ENCODE peak calls at places on chromosomes 4 and X, in nine cellular contexts. One of them, this sample, is unnamed.

GRCh38 chr4:116520886-116521285 is 564.5 kb downstream of the TRAM1L1 start:
- DNase-seq in posterior vena cava: no peak
- DNase-seq in NCI-H1092: no peak
- DNase-seq in NCI-H774: no peak
- DNase-seq in GOT3: no peak
- DNase-seq in cerebellum: no peak
- DNase-seq in stimulated activated CD4-positive, alpha-beta T cell treated with anti-CD3 and anti-CD28 coated beads, Interleukin-4, amount 100 ng/mL, for 48 hours: no peak
- DNase-seq in T-helper 17 cell: no peak
- DNase-seq in mesenteric fat pad: no peak
- DNase-seq in this sample: no peak

GRCh38 chr4:80560337-80560736 is 224.8 kb downstream of the CFAP299 start:
- DNase-seq in posterior vena cava: no peak
- DNase-seq in NCI-H1092: no peak
- DNase-seq in NCI-H774: no peak
- DNase-seq in GOT3: no peak
- DNase-seq in cerebellum: no peak
- DNase-seq in stimulated activated CD4-positive, alpha-beta T cell treated with anti-CD3 and anti-CD28 coated beads, Interleukin-4, amount 100 ng/mL, for 48 hours: no peak
- DNase-seq in T-helper 17 cell: no peak
- DNase-seq in mesenteric fat pad: no peak
- DNase-seq in this sample: no peak

GRCh38 chr4:142474398-142475087 is 371.6 kb downstream of the INPP4B start:
- DNase-seq in posterior vena cava: no peak
- DNase-seq in NCI-H1092: peak; percentile 18
- DNase-seq in NCI-H774: peak; percentile 81
- DNase-seq in GOT3: no peak
- DNase-seq in cerebellum: no peak
- DNase-seq in stimulated activated CD4-positive, alpha-beta T cell treated with anti-CD3 and anti-CD28 coated beads, Interleukin-4, amount 100 ng/mL, for 48 hours: no peak
- DNase-seq in T-helper 17 cell: peak; percentile 12
- DNase-seq in mesenteric fat pad: no peak
- DNase-seq in this sample: no peak

GRCh38 chr4:144562019-144562740 is 83.8 kb upstream of the HHIP start:
- DNase-seq in posterior vena cava: no peak
- DNase-seq in NCI-H1092: no peak
- DNase-seq in NCI-H774: no peak
- DNase-seq in GOT3: no peak
- DNase-seq in cerebellum: peak; percentile 36
- DNase-seq in stimulated activated CD4-positive, alpha-beta T cell treated with anti-CD3 and anti-CD28 coated beads, Interleukin-4, amount 100 ng/mL, for 48 hours: no peak
- DNase-seq in T-helper 17 cell: no peak
- DNase-seq in mesenteric fat pad: no peak
- DNase-seq in this sample: no peak

GRCh38 chr4:2789801-2790582 is 2.9 kb upstream of the SH3BP2 start:
- DNase-seq in posterior vena cava: peak; percentile 73
- DNase-seq in NCI-H1092: no peak
- DNase-seq in NCI-H774: no peak
- DNase-seq in GOT3: no peak
- DNase-seq in cerebellum: no peak
- DNase-seq in stimulated activated CD4-positive, alpha-beta T cell treated with anti-CD3 and anti-CD28 coated beads, Interleukin-4, amount 100 ng/mL, for 48 hours: no peak
- DNase-seq in T-helper 17 cell: no peak
- DNase-seq in mesenteric fat pad: no peak
- DNase-seq in this sample: no peak

GRCh38 chr4:18536420-18536819 is 514.9 kb upstream of the LCORL start:
- DNase-seq in posterior vena cava: no peak
- DNase-seq in NCI-H1092: no peak
- DNase-seq in NCI-H774: no peak
- DNase-seq in GOT3: no peak
- DNase-seq in cerebellum: no peak
- DNase-seq in stimulated activated CD4-positive, alpha-beta T cell treated with anti-CD3 and anti-CD28 coated beads, Interleukin-4, amount 100 ng/mL, for 48 hours: no peak
- DNase-seq in T-helper 17 cell: no peak
- DNase-seq in mesenteric fat pad: no peak
- DNase-seq in this sample: no peak

GRCh38 chr4:177509346-177509745 is 67.1 kb upstream of the AGA start:
- DNase-seq in posterior vena cava: no peak
- DNase-seq in NCI-H1092: no peak
- DNase-seq in NCI-H774: no peak
- DNase-seq in GOT3: no peak
- DNase-seq in cerebellum: no peak
- DNase-seq in stimulated activated CD4-positive, alpha-beta T cell treated with anti-CD3 and anti-CD28 coated beads, Interleukin-4, amount 100 ng/mL, for 48 hours: no peak
- DNase-seq in T-helper 17 cell: no peak
- DNase-seq in mesenteric fat pad: no peak
- DNase-seq in this sample: no peak

GRCh38 chr4:53199356-53199755 is 166.5 kb downstream of the SCFD2 start:
- DNase-seq in posterior vena cava: no peak
- DNase-seq in NCI-H1092: no peak
- DNase-seq in NCI-H774: no peak
- DNase-seq in GOT3: no peak
- DNase-seq in cerebellum: no peak
- DNase-seq in stimulated activated CD4-positive, alpha-beta T cell treated with anti-CD3 and anti-CD28 coated beads, Interleukin-4, amount 100 ng/mL, for 48 hours: no peak
- DNase-seq in T-helper 17 cell: no peak
- DNase-seq in mesenteric fat pad: no peak
- DNase-seq in this sample: no peak

GRCh38 chr4:88792268-88792781 is 94.7 kb upstream of the NAP1L5 start:
- DNase-seq in posterior vena cava: no peak
- DNase-seq in NCI-H1092: no peak
- DNase-seq in NCI-H774: no peak
- DNase-seq in GOT3: no peak
- DNase-seq in cerebellum: no peak
- DNase-seq in stimulated activated CD4-positive, alpha-beta T cell treated with anti-CD3 and anti-CD28 coated beads, Interleukin-4, amount 100 ng/mL, for 48 hours: no peak
- DNase-seq in T-helper 17 cell: no peak
- DNase-seq in mesenteric fat pad: no peak
- DNase-seq in this sample: peak; percentile 13

GRCh38 chr4:6446538-6447451 is 25.6 kb downstream of the PPP2R2C start:
- DNase-seq in posterior vena cava: no peak
- DNase-seq in NCI-H1092: peak; percentile 72
- DNase-seq in NCI-H774: no peak
- DNase-seq in GOT3: no peak
- DNase-seq in cerebellum: peak; percentile 48
- DNase-seq in stimulated activated CD4-positive, alpha-beta T cell treated with anti-CD3 and anti-CD28 coated beads, Interleukin-4, amount 100 ng/mL, for 48 hours: no peak
- DNase-seq in T-helper 17 cell: no peak
- DNase-seq in mesenteric fat pad: peak; percentile 49
- DNase-seq in this sample: no peak

GRCh38 chrX:71178908-71179307 is 34.3 kb downstream of the NLGN3 start:
- DNase-seq in posterior vena cava: no peak
- DNase-seq in NCI-H1092: peak; percentile 34
- DNase-seq in NCI-H774: peak; percentile 11
- DNase-seq in GOT3: no peak
- DNase-seq in cerebellum: peak; percentile 52
- DNase-seq in stimulated activated CD4-positive, alpha-beta T cell treated with anti-CD3 and anti-CD28 coated beads, Interleukin-4, amount 100 ng/mL, for 48 hours: no peak
- DNase-seq in T-helper 17 cell: no peak
- DNase-seq in mesenteric fat pad: no peak
- DNase-seq in this sample: peak; percentile 2

GRCh38 chrX:37786666-37787337 is 6.9 kb downstream of the CYBB start:
- DNase-seq in posterior vena cava: no peak
- DNase-seq in NCI-H1092: no peak
- DNase-seq in NCI-H774: no peak
- DNase-seq in GOT3: no peak
- DNase-seq in cerebellum: no peak
- DNase-seq in stimulated activated CD4-positive, alpha-beta T cell treated with anti-CD3 and anti-CD28 coated beads, Interleukin-4, amount 100 ng/mL, for 48 hours: no peak
- DNase-seq in T-helper 17 cell: no peak
- DNase-seq in mesenteric fat pad: no peak
- DNase-seq in this sample: no peak

GRCh38 chr4:184384056-184384809 is 90.1 kb downstream of the IRF2 start:
- DNase-seq in posterior vena cava: no peak
- DNase-seq in NCI-H1092: no peak
- DNase-seq in NCI-H774: no peak
- DNase-seq in GOT3: no peak
- DNase-seq in cerebellum: no peak
- DNase-seq in stimulated activated CD4-positive, alpha-beta T cell treated with anti-CD3 and anti-CD28 coated beads, Interleukin-4, amount 100 ng/mL, for 48 hours: no peak
- DNase-seq in T-helper 17 cell: no peak
- DNase-seq in mesenteric fat pad: no peak
- DNase-seq in this sample: no peak

GRCh38 chrX:155864655-155865054 is 16.5 kb upstream of the VAMP7 start:
- DNase-seq in posterior vena cava: no peak
- DNase-seq in NCI-H1092: no peak
- DNase-seq in NCI-H774: no peak
- DNase-seq in GOT3: no peak
- DNase-seq in cerebellum: no peak
- DNase-seq in stimulated activated CD4-positive, alpha-beta T cell treated with anti-CD3 and anti-CD28 coated beads, Interleukin-4, amount 100 ng/mL, for 48 hours: no peak
- DNase-seq in T-helper 17 cell: no peak
- DNase-seq in mesenteric fat pad: no peak
- DNase-seq in this sample: no peak

GRCh38 chr4:101761405-101761804 is 29.1 kb upstream of the BANK1 start:
- DNase-seq in posterior vena cava: no peak
- DNase-seq in NCI-H1092: no peak
- DNase-seq in NCI-H774: no peak
- DNase-seq in GOT3: no peak
- DNase-seq in cerebellum: no peak
- DNase-seq in stimulated activated CD4-positive, alpha-beta T cell treated with anti-CD3 and anti-CD28 coated beads, Interleukin-4, amount 100 ng/mL, for 48 hours: no peak
- DNase-seq in T-helper 17 cell: no peak
- DNase-seq in mesenteric fat pad: no peak
- DNase-seq in this sample: no peak

GRCh38 chrX:56969559-56969958 is 25.8 kb downstream of the SPIN3 start:
- DNase-seq in posterior vena cava: no peak
- DNase-seq in NCI-H1092: no peak
- DNase-seq in NCI-H774: no peak
- DNase-seq in GOT3: no peak
- DNase-seq in cerebellum: no peak
- DNase-seq in stimulated activated CD4-positive, alpha-beta T cell treated with anti-CD3 and anti-CD28 coated beads, Interleukin-4, amount 100 ng/mL, for 48 hours: no peak
- DNase-seq in T-helper 17 cell: no peak
- DNase-seq in mesenteric fat pad: no peak
- DNase-seq in this sample: no peak

GRCh38 chrX:24426340-24426913 is 38.7 kb upstream of the PDK3 start:
- DNase-seq in posterior vena cava: no peak
- DNase-seq in NCI-H1092: no peak
- DNase-seq in NCI-H774: no peak
- DNase-seq in GOT3: no peak
- DNase-seq in cerebellum: no peak
- DNase-seq in stimulated activated CD4-positive, alpha-beta T cell treated with anti-CD3 and anti-CD28 coated beads, Interleukin-4, amount 100 ng/mL, for 48 hours: no peak
- DNase-seq in T-helper 17 cell: no peak
- DNase-seq in mesenteric fat pad: no peak
- DNase-seq in this sample: no peak

GRCh38 chr4:67885727-67886126 is 1.9 kb upstream of the TMPRSS11D start:
- DNase-seq in posterior vena cava: no peak
- DNase-seq in NCI-H1092: no peak
- DNase-seq in NCI-H774: no peak
- DNase-seq in GOT3: no peak
- DNase-seq in cerebellum: no peak
- DNase-seq in stimulated activated CD4-positive, alpha-beta T cell treated with anti-CD3 and anti-CD28 coated beads, Interleukin-4, amount 100 ng/mL, for 48 hours: no peak
- DNase-seq in T-helper 17 cell: no peak
- DNase-seq in mesenteric fat pad: no peak
- DNase-seq in this sample: peak; percentile 62

GRCh38 chr4:87973283-87974169 is 2.0 kb upstream of the SPP1 start:
- DNase-seq in posterior vena cava: no peak
- DNase-seq in NCI-H1092: peak; percentile 38
- DNase-seq in NCI-H774: peak; percentile 5
- DNase-seq in GOT3: no peak
- DNase-seq in cerebellum: peak; percentile 15
- DNase-seq in stimulated activated CD4-positive, alpha-beta T cell treated with anti-CD3 and anti-CD28 coated beads, Interleukin-4, amount 100 ng/mL, for 48 hours: peak; percentile 21
- DNase-seq in T-helper 17 cell: peak; percentile 11
- DNase-seq in mesenteric fat pad: no peak
- DNase-seq in this sample: peak; percentile 54